ENCODE peak calls at places on chromosomes 1 and 21, in six cellular contexts. One of them, this sample, is unnamed.

GRCh38 chr1:28751315-28752056 is 14.7 kb downstream of the YTHDF2 start:
- DNase-seq in smooth muscle cell of the brain vasculature: no peak
- DNase-seq in EL: peak; percentile 76
- DNase-seq in neural progenitor cell: no peak
- DNase-seq in LoVo: no peak
- DNase-seq in non-pigmented ciliary epithelial cell: peak; percentile 26
- DNase-seq in this sample: peak; percentile 67

GRCh38 chr1:29912413-29912812 is 676.1 kb downstream of the PTPRU start:
- DNase-seq in non-pigmented ciliary epithelial cell: peak; percentile 11
- DNase-seq in smooth muscle cell of the brain vasculature: no peak
- DNase-seq in EL: peak; percentile 30
- DNase-seq in neural progenitor cell: no peak
- DNase-seq in LoVo: peak; percentile 5
- DNase-seq in this sample: peak; percentile 32

GRCh38 chr1:29312469-29313466 is 76.4 kb downstream of the PTPRU start:
- DNase-seq in non-pigmented ciliary epithelial cell: no peak
- DNase-seq in neural progenitor cell: peak; percentile 23
- DNase-seq in LoVo: no peak
- DNase-seq in EL: no peak
- DNase-seq in smooth muscle cell of the brain vasculature: no peak
- DNase-seq in this sample: no peak

GRCh38 chr1:221777434-221778072 is 35.7 kb upstream of the DUSP10 start:
- DNase-seq in LoVo: no peak
- DNase-seq in non-pigmented ciliary epithelial cell: no peak
- DNase-seq in smooth muscle cell of the brain vasculature: no peak
- DNase-seq in neural progenitor cell: no peak
- DNase-seq in EL: no peak
- DNase-seq in this sample: no peak

GRCh38 chr1:23957096-23957495 is 2.5 kb upstream of the PNRC2 start:
- DNase-seq in neural progenitor cell: no peak
- DNase-seq in non-pigmented ciliary epithelial cell: no peak
- DNase-seq in smooth muscle cell of the brain vasculature: no peak
- DNase-seq in LoVo: peak; percentile 37
- DNase-seq in EL: no peak
- DNase-seq in this sample: no peak

GRCh38 chr1:164602142-164602429 is 43.1 kb downstream of the PBX1 start:
- DNase-seq in smooth muscle cell of the brain vasculature: no peak
- DNase-seq in LoVo: peak; percentile 76
- DNase-seq in EL: no peak
- DNase-seq in neural progenitor cell: no peak
- DNase-seq in non-pigmented ciliary epithelial cell: no peak
- DNase-seq in this sample: no peak

GRCh38 chr1:35883681-35884155 is 709 bp downstream of the AGO1 start:
- DNase-seq in EL: peak; percentile 49
- DNase-seq in smooth muscle cell of the brain vasculature: no peak
- DNase-seq in non-pigmented ciliary epithelial cell: no peak
- DNase-seq in LoVo: peak; percentile 18
- DNase-seq in neural progenitor cell: peak; percentile 86
- DNase-seq in this sample: peak; percentile 13

GRCh38 chr1:56374026-56374974 is 205.1 kb downstream of the PLPP3 start:
- DNase-seq in smooth muscle cell of the brain vasculature: no peak
- DNase-seq in LoVo: peak; percentile 1
- DNase-seq in EL: peak; percentile 28
- DNase-seq in non-pigmented ciliary epithelial cell: no peak
- DNase-seq in neural progenitor cell: no peak
- DNase-seq in this sample: peak; percentile 44

GRCh38 chr21:43712268-43712942 is 6.5 kb upstream of the PDXK start:
- DNase-seq in non-pigmented ciliary epithelial cell: no peak
- DNase-seq in neural progenitor cell: no peak
- DNase-seq in EL: peak; percentile 78
- DNase-seq in LoVo: peak; percentile 95
- DNase-seq in smooth muscle cell of the brain vasculature: no peak
- DNase-seq in this sample: no peak

GRCh38 chr1:192795913-192796312 is 12.9 kb upstream of the RGS2 start:
- DNase-seq in smooth muscle cell of the brain vasculature: no peak
- DNase-seq in LoVo: no peak
- DNase-seq in EL: no peak
- DNase-seq in neural progenitor cell: no peak
- DNase-seq in non-pigmented ciliary epithelial cell: no peak
- DNase-seq in this sample: no peak

GRCh38 chr1:225418059-225418458 is 9.8 kb downstream of the LBR start:
- DNase-seq in EL: no peak
- DNase-seq in smooth muscle cell of the brain vasculature: no peak
- DNase-seq in non-pigmented ciliary epithelial cell: no peak
- DNase-seq in LoVo: no peak
- DNase-seq in neural progenitor cell: no peak
- DNase-seq in this sample: no peak

GRCh38 chr1:24586970-24587820 is 31.3 kb downstream of the NCMAP start:
- DNase-seq in non-pigmented ciliary epithelial cell: peak; percentile 17
- DNase-seq in LoVo: peak; percentile 72
- DNase-seq in neural progenitor cell: peak; percentile 79
- DNase-seq in smooth muscle cell of the brain vasculature: no peak
- DNase-seq in EL: peak; percentile 57
- DNase-seq in this sample: peak; percentile 56

GRCh38 chr1:155071701-155072100 is 6.9 kb upstream of the EFNA3 start:
- DNase-seq in smooth muscle cell of the brain vasculature: no peak
- DNase-seq in EL: no peak
- DNase-seq in neural progenitor cell: peak; percentile 91
- DNase-seq in non-pigmented ciliary epithelial cell: no peak
- DNase-seq in LoVo: no peak
- DNase-seq in this sample: no peak

GRCh38 chr1:196732526-196732925 is 42.1 kb upstream of the CFHR3 start:
- DNase-seq in neural progenitor cell: peak; percentile 6
- DNase-seq in non-pigmented ciliary epithelial cell: no peak
- DNase-seq in LoVo: no peak
- DNase-seq in EL: no peak
- DNase-seq in smooth muscle cell of the brain vasculature: no peak
- DNase-seq in this sample: no peak

GRCh38 chr21:34278451-34278850 is 85.4 kb upstream of the KCNE2 start:
- DNase-seq in neural progenitor cell: no peak
- DNase-seq in non-pigmented ciliary epithelial cell: no peak
- DNase-seq in LoVo: no peak
- DNase-seq in smooth muscle cell of the brain vasculature: no peak
- DNase-seq in EL: no peak
- DNase-seq in this sample: no peak

GRCh38 chr1:107883562-107883961 is 81.4 kb downstream of the VAV3 start:
- DNase-seq in EL: no peak
- DNase-seq in neural progenitor cell: peak; percentile 11
- DNase-seq in smooth muscle cell of the brain vasculature: no peak
- DNase-seq in LoVo: no peak
- DNase-seq in non-pigmented ciliary epithelial cell: no peak
- DNase-seq in this sample: no peak

GRCh38 chr1:15260418-15261154 is 13.6 kb downstream of the FHAD1 start:
- DNase-seq in smooth muscle cell of the brain vasculature: no peak
- DNase-seq in EL: peak; percentile 22
- DNase-seq in neural progenitor cell: no peak
- DNase-seq in non-pigmented ciliary epithelial cell: no peak
- DNase-seq in LoVo: no peak
- DNase-seq in this sample: peak; percentile 51

GRCh38 chr1:217029311-217030157 is 306.3 kb upstream of the ESRRG start:
- DNase-seq in non-pigmented ciliary epithelial cell: peak; percentile 28
- DNase-seq in neural progenitor cell: no peak
- DNase-seq in smooth muscle cell of the brain vasculature: no peak
- DNase-seq in EL: peak; percentile 83
- DNase-seq in LoVo: no peak
- DNase-seq in this sample: peak; percentile 56

GRCh38 chr1:157975216-157975615 is 18.2 kb upstream of the KIRREL1 start:
- DNase-seq in smooth muscle cell of the brain vasculature: no peak
- DNase-seq in non-pigmented ciliary epithelial cell: no peak
- DNase-seq in EL: no peak
- DNase-seq in LoVo: no peak
- DNase-seq in neural progenitor cell: no peak
- DNase-seq in this sample: no peak

GRCh38 chr1:92211166-92211565 is 6.5 kb upstream of the C1orf146 start:
- DNase-seq in neural progenitor cell: no peak
- DNase-seq in smooth muscle cell of the brain vasculature: no peak
- DNase-seq in LoVo: no peak
- DNase-seq in EL: peak; percentile 63
- DNase-seq in non-pigmented ciliary epithelial cell: peak; percentile 63
- DNase-seq in this sample: peak; percentile 66

GRCh38 chr1:155176544-155177071 is 3.0 kb downstream of the TRIM46 start:
- DNase-seq in non-pigmented ciliary epithelial cell: no peak
- DNase-seq in LoVo: peak; percentile 78
- DNase-seq in neural progenitor cell: peak; percentile 77
- DNase-seq in smooth muscle cell of the brain vasculature: no peak
- DNase-seq in EL: peak; percentile 75
- DNase-seq in this sample: peak; percentile 68

GRCh38 chr21:30491963-30492428 is at the start of gene KRTAP19-3:
- DNase-seq in neural progenitor cell: no peak
- DNase-seq in smooth muscle cell of the brain vasculature: no peak
- DNase-seq in non-pigmented ciliary epithelial cell: no peak
- DNase-seq in LoVo: no peak
- DNase-seq in EL: no peak
- DNase-seq in this sample: no peak

GRCh38 chr1:212977781-212978645 is 27.7 kb downstream of the VASH2 start:
- DNase-seq in LoVo: no peak
- DNase-seq in non-pigmented ciliary epithelial cell: no peak
- DNase-seq in EL: no peak
- DNase-seq in neural progenitor cell: no peak
- DNase-seq in smooth muscle cell of the brain vasculature: no peak
- DNase-seq in this sample: no peak

GRCh38 chr1:172287207-172287606 is 133.3 kb upstream of the C1orf105 start:
- DNase-seq in EL: peak; percentile 67
- DNase-seq in LoVo: no peak
- DNase-seq in non-pigmented ciliary epithelial cell: no peak
- DNase-seq in smooth muscle cell of the brain vasculature: no peak
- DNase-seq in neural progenitor cell: no peak
- DNase-seq in this sample: peak; percentile 89

GRCh38 chr21:20997633-20998455 is at the start of gene NCAM2:
- DNase-seq in EL: peak; percentile 68
- DNase-seq in smooth muscle cell of the brain vasculature: peak; percentile 17
- DNase-seq in non-pigmented ciliary epithelial cell: no peak
- DNase-seq in LoVo: no peak
- DNase-seq in neural progenitor cell: peak; percentile 95
- DNase-seq in this sample: peak; percentile 66

GRCh38 chr1:243263824-243264223 is 8.0 kb downstream of the SDCCAG8 start:
- DNase-seq in EL: no peak
- DNase-seq in smooth muscle cell of the brain vasculature: no peak
- DNase-seq in LoVo: no peak
- DNase-seq in non-pigmented ciliary epithelial cell: no peak
- DNase-seq in neural progenitor cell: no peak
- DNase-seq in this sample: no peak

GRCh38 chr1:165053273-165053835 is 303.2 kb downstream of the LMX1A start:
- DNase-seq in EL: no peak
- DNase-seq in neural progenitor cell: peak; percentile 10
- DNase-seq in non-pigmented ciliary epithelial cell: no peak
- DNase-seq in smooth muscle cell of the brain vasculature: no peak
- DNase-seq in LoVo: no peak
- DNase-seq in this sample: no peak

GRCh38 chr1:147741075-147741474 is 19.3 kb downstream of the GJA5 start:
- DNase-seq in LoVo: no peak
- DNase-seq in EL: no peak
- DNase-seq in non-pigmented ciliary epithelial cell: no peak
- DNase-seq in smooth muscle cell of the brain vasculature: no peak
- DNase-seq in neural progenitor cell: no peak
- DNase-seq in this sample: no peak

GRCh38 chr1:160129046-160129445 is 13.5 kb downstream of the ATP1A2 start:
- DNase-seq in neural progenitor cell: no peak
- DNase-seq in smooth muscle cell of the brain vasculature: no peak
- DNase-seq in EL: peak; percentile 30
- DNase-seq in non-pigmented ciliary epithelial cell: no peak
- DNase-seq in LoVo: no peak
- DNase-seq in this sample: peak; percentile 16

GRCh38 chr1:185441608-185442007 is 124.6 kb upstream of the IVNS1ABP start:
- DNase-seq in neural progenitor cell: no peak
- DNase-seq in EL: peak; percentile 89
- DNase-seq in LoVo: peak; percentile 60
- DNase-seq in non-pigmented ciliary epithelial cell: peak; percentile 81
- DNase-seq in smooth muscle cell of the brain vasculature: no peak
- DNase-seq in this sample: peak; percentile 63

This sample was measured in fibroblast of mammary gland.